ENCODE peak calls at places on chromosomes 3 and 15, in eight cellular contexts. One of them, this sample, is unnamed.

GRCh38 chr3:194275231-194275671 is 75.9 kb downstream of the CPN2 start:
- DNase-seq in putamen: no peak
- DNase-seq in upper lobe of right lung: peak
- DNase-seq in stimulated activated naive CD4-positive, alpha-beta T cell: no peak
- DNase-seq in pancreas: peak
- DNase-seq in stimulated activated CD8-positive, alpha-beta memory T cell treated with anti-CD3 and anti-CD28 coated beads, Interleukin-4, amount 100 ng/mL, for 24 hours: no peak
- DNase-seq in HAP-1: no peak
- DNase-seq in upper lobe of left lung: no peak
- DNase-seq in this sample: no peak

GRCh38 chr3:11159421-11159904 is 5.2 kb downstream of the HRH1 start:
- DNase-seq in putamen: no peak
- DNase-seq in upper lobe of right lung: no peak
- DNase-seq in stimulated activated naive CD4-positive, alpha-beta T cell: no peak
- DNase-seq in pancreas: no peak
- DNase-seq in stimulated activated CD8-positive, alpha-beta memory T cell treated with anti-CD3 and anti-CD28 coated beads, Interleukin-4, amount 100 ng/mL, for 24 hours: no peak
- DNase-seq in HAP-1: no peak
- DNase-seq in upper lobe of left lung: no peak
- DNase-seq in this sample: no peak

GRCh38 chr3:141280690-141281089 is 49.1 kb downstream of the PXYLP1 start:
- DNase-seq in putamen: no peak
- DNase-seq in upper lobe of right lung: peak
- DNase-seq in stimulated activated naive CD4-positive, alpha-beta T cell: no peak
- DNase-seq in pancreas: no peak
- DNase-seq in stimulated activated CD8-positive, alpha-beta memory T cell treated with anti-CD3 and anti-CD28 coated beads, Interleukin-4, amount 100 ng/mL, for 24 hours: no peak
- DNase-seq in HAP-1: peak
- DNase-seq in upper lobe of left lung: no peak
- DNase-seq in this sample: no peak

GRCh38 chr3:49238274-49239127 is 38.5 kb downstream of the C3orf62 start:
- DNase-seq in putamen: peak
- DNase-seq in upper lobe of right lung: no peak
- DNase-seq in stimulated activated naive CD4-positive, alpha-beta T cell: no peak
- DNase-seq in pancreas: no peak
- DNase-seq in stimulated activated CD8-positive, alpha-beta memory T cell treated with anti-CD3 and anti-CD28 coated beads, Interleukin-4, amount 100 ng/mL, for 24 hours: no peak
- DNase-seq in HAP-1: no peak
- DNase-seq in upper lobe of left lung: no peak
- DNase-seq in this sample: no peak

GRCh38 chr15:38699633-38700230 is 135.1 kb upstream of the RASGRP1 start:
- DNase-seq in putamen: peak
- DNase-seq in upper lobe of right lung: no peak
- DNase-seq in stimulated activated naive CD4-positive, alpha-beta T cell: peak
- DNase-seq in pancreas: no peak
- DNase-seq in stimulated activated CD8-positive, alpha-beta memory T cell treated with anti-CD3 and anti-CD28 coated beads, Interleukin-4, amount 100 ng/mL, for 24 hours: peak
- DNase-seq in HAP-1: peak
- DNase-seq in upper lobe of left lung: no peak
- DNase-seq in this sample: peak

GRCh38 chr15:101694261-101694660 is 30.0 kb downstream of the TARS3 start:
- DNase-seq in putamen: no peak
- DNase-seq in upper lobe of right lung: no peak
- DNase-seq in stimulated activated naive CD4-positive, alpha-beta T cell: no peak
- DNase-seq in pancreas: no peak
- DNase-seq in stimulated activated CD8-positive, alpha-beta memory T cell treated with anti-CD3 and anti-CD28 coated beads, Interleukin-4, amount 100 ng/mL, for 24 hours: no peak
- DNase-seq in HAP-1: no peak
- DNase-seq in upper lobe of left lung: no peak
- DNase-seq in this sample: no peak

GRCh38 chr3:30970183-30970582 is 75.7 kb upstream of the GADL1 start:
- DNase-seq in putamen: no peak
- DNase-seq in upper lobe of right lung: no peak
- DNase-seq in stimulated activated naive CD4-positive, alpha-beta T cell: peak
- DNase-seq in pancreas: no peak
- DNase-seq in stimulated activated CD8-positive, alpha-beta memory T cell treated with anti-CD3 and anti-CD28 coated beads, Interleukin-4, amount 100 ng/mL, for 24 hours: no peak
- DNase-seq in HAP-1: no peak
- DNase-seq in upper lobe of left lung: no peak
- DNase-seq in this sample: no peak

GRCh38 chr15:97143847-97144711 is 813.6 kb downstream of the NR2F2 start:
- DNase-seq in putamen: no peak
- DNase-seq in upper lobe of right lung: no peak
- DNase-seq in stimulated activated naive CD4-positive, alpha-beta T cell: no peak
- DNase-seq in pancreas: no peak
- DNase-seq in stimulated activated CD8-positive, alpha-beta memory T cell treated with anti-CD3 and anti-CD28 coated beads, Interleukin-4, amount 100 ng/mL, for 24 hours: no peak
- DNase-seq in HAP-1: no peak
- DNase-seq in upper lobe of left lung: no peak
- DNase-seq in this sample: no peak

GRCh38 chr3:140342668-140343067 is 335.2 kb upstream of the TRIM42 start:
- DNase-seq in putamen: no peak
- DNase-seq in upper lobe of right lung: no peak
- DNase-seq in stimulated activated naive CD4-positive, alpha-beta T cell: no peak
- DNase-seq in pancreas: no peak
- DNase-seq in stimulated activated CD8-positive, alpha-beta memory T cell treated with anti-CD3 and anti-CD28 coated beads, Interleukin-4, amount 100 ng/mL, for 24 hours: no peak
- DNase-seq in HAP-1: no peak
- DNase-seq in upper lobe of left lung: no peak
- DNase-seq in this sample: no peak

GRCh38 chr3:117692416-117692995 is 982.9 kb downstream of the TUSC7 start:
- DNase-seq in putamen: no peak
- DNase-seq in upper lobe of right lung: no peak
- DNase-seq in stimulated activated naive CD4-positive, alpha-beta T cell: no peak
- DNase-seq in pancreas: no peak
- DNase-seq in stimulated activated CD8-positive, alpha-beta memory T cell treated with anti-CD3 and anti-CD28 coated beads, Interleukin-4, amount 100 ng/mL, for 24 hours: no peak
- DNase-seq in HAP-1: no peak
- DNase-seq in upper lobe of left lung: no peak
- DNase-seq in this sample: no peak

GRCh38 chr15:57297163-57297593 is 79.1 kb upstream of the CGNL1 start:
- DNase-seq in putamen: no peak
- DNase-seq in upper lobe of right lung: no peak
- DNase-seq in stimulated activated naive CD4-positive, alpha-beta T cell: no peak
- DNase-seq in pancreas: no peak
- DNase-seq in stimulated activated CD8-positive, alpha-beta memory T cell treated with anti-CD3 and anti-CD28 coated beads, Interleukin-4, amount 100 ng/mL, for 24 hours: no peak
- DNase-seq in HAP-1: no peak
- DNase-seq in upper lobe of left lung: no peak
- DNase-seq in this sample: no peak

GRCh38 chr3:142560118-142560517 is 18.4 kb downstream of the ATR start:
- DNase-seq in putamen: no peak
- DNase-seq in upper lobe of right lung: no peak
- DNase-seq in stimulated activated naive CD4-positive, alpha-beta T cell: no peak
- DNase-seq in pancreas: no peak
- DNase-seq in stimulated activated CD8-positive, alpha-beta memory T cell treated with anti-CD3 and anti-CD28 coated beads, Interleukin-4, amount 100 ng/mL, for 24 hours: no peak
- DNase-seq in HAP-1: no peak
- DNase-seq in upper lobe of left lung: no peak
- DNase-seq in this sample: no peak

GRCh38 chr3:126258670-126259069 is 78.3 kb upstream of the ALDH1L1 start:
- DNase-seq in putamen: no peak
- DNase-seq in upper lobe of right lung: no peak
- DNase-seq in stimulated activated naive CD4-positive, alpha-beta T cell: no peak
- DNase-seq in pancreas: no peak
- DNase-seq in stimulated activated CD8-positive, alpha-beta memory T cell treated with anti-CD3 and anti-CD28 coated beads, Interleukin-4, amount 100 ng/mL, for 24 hours: no peak
- DNase-seq in HAP-1: no peak
- DNase-seq in upper lobe of left lung: no peak
- DNase-seq in this sample: no peak

GRCh38 chr3:190701096-190701532 is 161.4 kb downstream of the GMNC start:
- DNase-seq in putamen: no peak
- DNase-seq in upper lobe of right lung: no peak
- DNase-seq in stimulated activated naive CD4-positive, alpha-beta T cell: no peak
- DNase-seq in pancreas: peak
- DNase-seq in stimulated activated CD8-positive, alpha-beta memory T cell treated with anti-CD3 and anti-CD28 coated beads, Interleukin-4, amount 100 ng/mL, for 24 hours: no peak
- DNase-seq in HAP-1: peak
- DNase-seq in upper lobe of left lung: no peak
- DNase-seq in this sample: peak

GRCh38 chr3:8702560-8702959 is 31.0 kb upstream of the CAV3 start:
- DNase-seq in putamen: no peak
- DNase-seq in upper lobe of right lung: no peak
- DNase-seq in stimulated activated naive CD4-positive, alpha-beta T cell: no peak
- DNase-seq in pancreas: no peak
- DNase-seq in stimulated activated CD8-positive, alpha-beta memory T cell treated with anti-CD3 and anti-CD28 coated beads, Interleukin-4, amount 100 ng/mL, for 24 hours: no peak
- DNase-seq in HAP-1: no peak
- DNase-seq in upper lobe of left lung: no peak
- DNase-seq in this sample: no peak

GRCh38 chr15:99387769-99388168 is 136.5 kb downstream of the LRRC28 start:
- DNase-seq in putamen: no peak
- DNase-seq in upper lobe of right lung: no peak
- DNase-seq in stimulated activated naive CD4-positive, alpha-beta T cell: no peak
- DNase-seq in pancreas: no peak
- DNase-seq in stimulated activated CD8-positive, alpha-beta memory T cell treated with anti-CD3 and anti-CD28 coated beads, Interleukin-4, amount 100 ng/mL, for 24 hours: no peak
- DNase-seq in HAP-1: no peak
- DNase-seq in upper lobe of left lung: no peak
- DNase-seq in this sample: no peak

GRCh38 chr15:85795669-85796305 is 1.1 kb upstream of the KLHL25 start:
- DNase-seq in putamen: no peak
- DNase-seq in upper lobe of right lung: no peak
- DNase-seq in stimulated activated naive CD4-positive, alpha-beta T cell: no peak
- DNase-seq in pancreas: no peak
- DNase-seq in stimulated activated CD8-positive, alpha-beta memory T cell treated with anti-CD3 and anti-CD28 coated beads, Interleukin-4, amount 100 ng/mL, for 24 hours: no peak
- DNase-seq in HAP-1: peak
- DNase-seq in upper lobe of left lung: no peak
- DNase-seq in this sample: no peak

GRCh38 chr15:90347666-90348065 is 4.4 kb upstream of the ZNF774 start:
- DNase-seq in putamen: no peak
- DNase-seq in upper lobe of right lung: no peak
- DNase-seq in stimulated activated naive CD4-positive, alpha-beta T cell: no peak
- DNase-seq in pancreas: no peak
- DNase-seq in stimulated activated CD8-positive, alpha-beta memory T cell treated with anti-CD3 and anti-CD28 coated beads, Interleukin-4, amount 100 ng/mL, for 24 hours: no peak
- DNase-seq in HAP-1: no peak
- DNase-seq in upper lobe of left lung: no peak
- DNase-seq in this sample: no peak

GRCh38 chr3:154430014-154430413 is at the start of gene GPR149:
- DNase-seq in putamen: peak
- DNase-seq in upper lobe of right lung: no peak
- DNase-seq in stimulated activated naive CD4-positive, alpha-beta T cell: no peak
- DNase-seq in pancreas: no peak
- DNase-seq in stimulated activated CD8-positive, alpha-beta memory T cell treated with anti-CD3 and anti-CD28 coated beads, Interleukin-4, amount 100 ng/mL, for 24 hours: no peak
- DNase-seq in HAP-1: no peak
- DNase-seq in upper lobe of left lung: no peak
- DNase-seq in this sample: no peak

GRCh38 chr3:171825222-171825828 is 15.0 kb upstream of the PLD1 start:
- DNase-seq in putamen: no peak
- DNase-seq in upper lobe of right lung: no peak
- DNase-seq in stimulated activated naive CD4-positive, alpha-beta T cell: no peak
- DNase-seq in pancreas: no peak
- DNase-seq in stimulated activated CD8-positive, alpha-beta memory T cell treated with anti-CD3 and anti-CD28 coated beads, Interleukin-4, amount 100 ng/mL, for 24 hours: no peak
- DNase-seq in HAP-1: peak
- DNase-seq in upper lobe of left lung: no peak
- DNase-seq in this sample: no peak

GRCh38 chr3:86968224-86968932 is 22.6 kb downstream of the VGLL3 start:
- DNase-seq in putamen: no peak
- DNase-seq in upper lobe of right lung: no peak
- DNase-seq in stimulated activated naive CD4-positive, alpha-beta T cell: no peak
- DNase-seq in pancreas: no peak
- DNase-seq in stimulated activated CD8-positive, alpha-beta memory T cell treated with anti-CD3 and anti-CD28 coated beads, Interleukin-4, amount 100 ng/mL, for 24 hours: no peak
- DNase-seq in HAP-1: no peak
- DNase-seq in upper lobe of left lung: peak
- DNase-seq in this sample: no peak

GRCh38 chr3:44468572-44469520 is 8.6 kb downstream of the ZNF445 start:
- DNase-seq in putamen: peak
- DNase-seq in upper lobe of right lung: no peak
- DNase-seq in stimulated activated naive CD4-positive, alpha-beta T cell: no peak
- DNase-seq in pancreas: no peak
- DNase-seq in stimulated activated CD8-positive, alpha-beta memory T cell treated with anti-CD3 and anti-CD28 coated beads, Interleukin-4, amount 100 ng/mL, for 24 hours: no peak
- DNase-seq in HAP-1: no peak
- DNase-seq in upper lobe of left lung: no peak
- DNase-seq in this sample: peak

GRCh38 chr3:10281951-10282350 is 10.8 kb downstream of the GHRL start:
- DNase-seq in putamen: no peak
- DNase-seq in upper lobe of right lung: no peak
- DNase-seq in stimulated activated naive CD4-positive, alpha-beta T cell: no peak
- DNase-seq in pancreas: no peak
- DNase-seq in stimulated activated CD8-positive, alpha-beta memory T cell treated with anti-CD3 and anti-CD28 coated beads, Interleukin-4, amount 100 ng/mL, for 24 hours: no peak
- DNase-seq in HAP-1: no peak
- DNase-seq in upper lobe of left lung: no peak
- DNase-seq in this sample: peak

GRCh38 chr15:70121656-70122297 is 24.1 kb upstream of the TLE3 start:
- DNase-seq in putamen: no peak
- DNase-seq in upper lobe of right lung: peak
- DNase-seq in stimulated activated naive CD4-positive, alpha-beta T cell: no peak
- DNase-seq in pancreas: no peak
- DNase-seq in stimulated activated CD8-positive, alpha-beta memory T cell treated with anti-CD3 and anti-CD28 coated beads, Interleukin-4, amount 100 ng/mL, for 24 hours: no peak
- DNase-seq in HAP-1: no peak
- DNase-seq in upper lobe of left lung: no peak
- DNase-seq in this sample: peak

GRCh38 chr15:66743703-66744536 is 41.9 kb downstream of the SMAD6 start:
- DNase-seq in putamen: no peak
- DNase-seq in upper lobe of right lung: peak
- DNase-seq in stimulated activated naive CD4-positive, alpha-beta T cell: no peak
- DNase-seq in pancreas: no peak
- DNase-seq in stimulated activated CD8-positive, alpha-beta memory T cell treated with anti-CD3 and anti-CD28 coated beads, Interleukin-4, amount 100 ng/mL, for 24 hours: no peak
- DNase-seq in HAP-1: no peak
- DNase-seq in upper lobe of left lung: no peak
- DNase-seq in this sample: no peak

GRCh38 chr3:191350389-191351090 is 20.2 kb upstream of the UTS2B start:
- DNase-seq in putamen: no peak
- DNase-seq in upper lobe of right lung: no peak
- DNase-seq in stimulated activated naive CD4-positive, alpha-beta T cell: no peak
- DNase-seq in pancreas: no peak
- DNase-seq in stimulated activated CD8-positive, alpha-beta memory T cell treated with anti-CD3 and anti-CD28 coated beads, Interleukin-4, amount 100 ng/mL, for 24 hours: no peak
- DNase-seq in HAP-1: no peak
- DNase-seq in upper lobe of left lung: no peak
- DNase-seq in this sample: peak